ENCODE peak calls at places on chromosome 10, in six cellular contexts. T is stimulated activated effector memory CD8-positive, alpha-beta T cell treated with anti-CD3 and anti-CD28 coated beads, Interleukin-12 subunit alpha, Interleukin-12 subunit beta, amount 100 ng/mL, for 72 hours; B is nephron progenitor cell; E is AG09309; R is psoas muscle; W is activated T-cell treated with anti-CD3 and anti-CD28 coated beads for 1 hour. K is an unnamed sample.

GRCh38 chr10:18666810-18667209 is 7.6 kb downstream of the ARL5B start:
- DNase-seq in T (no peak), W (no peak), R (no peak), B (no peak), E (no peak), K (no peak)

GRCh38 chr10:71999360-72000072 is 35.3 kb downstream of the CHST3 start:
- DNase-seq in T (no peak), E (no peak), W (no peak), R (peak; percentile 89), B (peak; percentile 42), K (peak; percentile 87)

GRCh38 chr10:71996598-71997371 is 32.6 kb downstream of the CHST3 start:
- DNase-seq in W (no peak), R (peak; percentile 15), E (no peak), T (no peak), B (no peak), K (no peak)

GRCh38 chr10:91117496-91117895 is 103.0 kb upstream of the PCGF5 start:
- DNase-seq in R (no peak), W (no peak), B (no peak), E (no peak), T (no peak), K (no peak)

GRCh38 chr10:34236927-34237326 is 578.2 kb downstream of the PARD3 start:
- DNase-seq in B (no peak), E (no peak), W (no peak), R (no peak), T (no peak), K (no peak)

GRCh38 chr10:74114041-74114448 is 36.6 kb downstream of the AP3M1 start:
- DNase-seq in R (no peak), B (no peak), T (no peak), E (no peak), W (no peak), K (no peak)

GRCh38 chr10:86178401-86179142 is 188.0 kb downstream of the GRID1 start:
- DNase-seq in B (peak; percentile 61), R (no peak), W (no peak), T (no peak), E (no peak), K (no peak)

GRCh38 chr10:121823993-121824463 is 103.8 kb downstream of the ATE1 start:
- DNase-seq in E (peak; percentile 14), W (no peak), T (no peak), R (no peak), B (no peak), K (no peak)

GRCh38 chr10:124955243-124955642 is 13.3 kb downstream of the ZRANB1 start:
- DNase-seq in T (no peak), R (no peak), W (no peak), B (no peak), E (no peak), K (no peak)

GRCh38 chr10:1084011-1084950 is 28.1 kb downstream of the WDR37 start:
- DNase-seq in R (no peak), E (no peak), B (no peak), W (no peak), T (no peak), K (no peak)

GRCh38 chr10:69318997-69319727 is 40.9 kb downstream of the HK1 start:
- DNase-seq in E (no peak), R (peak; percentile 92), W (peak; percentile 59), B (peak; percentile 61), T (peak; percentile 88), K (peak; percentile 94)

GRCh38 chr10:124558901-124559321 is 97.3 kb downstream of the LHPP start:
- DNase-seq in R (peak; percentile 49), T (no peak), W (no peak), B (no peak), E (no peak), K (peak; percentile 9)

GRCh38 chr10:116287906-116288501 is 15.0 kb upstream of the GFRA1 start:
- DNase-seq in R (no peak), W (no peak), T (no peak), E (peak; percentile 24), B (peak; percentile 45), K (peak; percentile 28)

K was measured in left cardiac atrium.